ENCODE peak calls at places on chromosomes 11 and 22, in four cellular contexts. A is endodermal cell, H is Peyer's patch, C is cardiac muscle cell. B is an unnamed sample. For H3K9me3, the result is how much of the 10 kb centered on the place peaks cover.

GRCh38 chr11:104705475-104706195 is 192.6 kb downstream of the CASP12 start:
- DNase-seq in C (peak), H (peak), A (no peak), B (no peak)

GRCh38 chr22:36612458-36612857 is 83.5 kb upstream of the EIF3D start:
- DNase-seq in H (peak), C (peak), A (no peak), B (no peak)

GRCh38 chr11:91136631-91137030 is 913.8 kb upstream of the CHORDC1 start:
- DNase-seq in H (no peak), C (no peak), A (no peak), B (no peak)

GRCh38 chr22:28810839-28811491 is 10.6 kb upstream of the XBP1 start:
- DNase-seq in C (peak), H (peak), A (no peak), B (no peak)

GRCh38 chr22:38051261-38051660 is 5.9 kb upstream of the PICK1 start:
- DNase-seq in C (no peak), A (no peak), H (no peak), B (no peak)

GRCh38 chr11:119147604-119148333 is 1.1 kb upstream of the ABCG4 start:
- DNase-seq in H (no peak), C (no peak), A (peak), B (peak)

GRCh38 chr11:125290263-125290662 is 125.7 kb downstream of the PKNOX2 start:
- DNase-seq in H (no peak), C (no peak), A (no peak), B (no peak)

GRCh38 chr11:69911310-69912160 is 92.3 kb upstream of the FGF3 start:
- DNase-seq in A (peak), H (peak), C (no peak), B (no peak)

GRCh38 chr22:31846161-31847115 is 92.6 kb downstream of the DEPDC5 start:
- DNase-seq in C (peak), H (no peak), A (peak), B (peak)

GRCh38 chr11:111634981-111635705 is 32.9 kb downstream of the SIK2 start:
- DNase-seq in A (no peak), C (peak), H (no peak), B (no peak)

GRCh38 chr11:115340874-115341273 is 163.3 kb downstream of the CADM1 start:
- DNase-seq in C (no peak), A (no peak), H (no peak), B (no peak)

GRCh38 chr11:117910525-117910924 is 18.7 kb downstream of the TMPRSS13 start:
- DNase-seq in A (peak), C (no peak), H (peak), B (no peak)

GRCh38 chr11:125886997-125887372 is 483 bp upstream of the HYLS1 start:
- DNase-seq in H (peak), C (peak), A (peak), B (no peak)

GRCh38 chr11:88428959-88429358 is 91.4 kb upstream of the CTSC start:
- DNase-seq in C (no peak), A (no peak), H (no peak), B (no peak)

DNA sequence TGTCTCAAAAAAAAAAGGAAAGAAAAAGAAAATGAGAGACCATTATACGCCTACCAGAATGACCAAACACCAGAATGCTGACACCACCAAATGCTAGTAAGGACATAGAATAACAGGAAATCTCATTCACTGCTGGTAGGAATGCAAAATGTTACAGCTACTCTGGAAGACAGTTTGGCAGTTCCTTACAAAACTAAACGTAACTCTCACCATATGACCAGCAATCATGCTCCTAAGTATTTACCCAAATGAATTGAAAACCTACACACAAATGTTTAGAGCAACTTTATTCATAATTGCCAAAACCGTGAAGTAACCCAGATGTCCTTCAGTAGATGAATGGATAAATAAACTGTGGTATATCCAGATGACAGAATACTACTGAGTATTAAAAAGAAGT is 7.2 kb downstream of the CHKA start:
- DNase-seq in A (no peak), H (no peak), C (peak), B (no peak)
- TF ChIP-seq CTCF in A (no peak), H (no peak), C (no peak), B (no peak)

GRCh38 chr22:48682517-48682916 is 1145.2 kb downstream of the BRD1 start:
- DNase-seq in C (no peak), A (no peak), H (no peak), B (no peak)
- H3K9me3 ChIP-seq in C (under half), A (under half), H (under half), B (under half)

GRCh38 chr11:128214263-128214662 is 373.1 kb downstream of the ETS1 start:
- DNase-seq in A (no peak), H (no peak), C (no peak), B (no peak)
- TF ChIP-seq CTCF in A (no peak), H (no peak), C (no peak), B (no peak)

GRCh38 chr11:134499990-134500389 is 87.9 kb upstream of the B3GAT1 start:
- DNase-seq in C (no peak), H (no peak), A (peak), B (no peak)
- H3K9me3 ChIP-seq in C (under half), H (under half), A (under half), B (under half)

DNA sequence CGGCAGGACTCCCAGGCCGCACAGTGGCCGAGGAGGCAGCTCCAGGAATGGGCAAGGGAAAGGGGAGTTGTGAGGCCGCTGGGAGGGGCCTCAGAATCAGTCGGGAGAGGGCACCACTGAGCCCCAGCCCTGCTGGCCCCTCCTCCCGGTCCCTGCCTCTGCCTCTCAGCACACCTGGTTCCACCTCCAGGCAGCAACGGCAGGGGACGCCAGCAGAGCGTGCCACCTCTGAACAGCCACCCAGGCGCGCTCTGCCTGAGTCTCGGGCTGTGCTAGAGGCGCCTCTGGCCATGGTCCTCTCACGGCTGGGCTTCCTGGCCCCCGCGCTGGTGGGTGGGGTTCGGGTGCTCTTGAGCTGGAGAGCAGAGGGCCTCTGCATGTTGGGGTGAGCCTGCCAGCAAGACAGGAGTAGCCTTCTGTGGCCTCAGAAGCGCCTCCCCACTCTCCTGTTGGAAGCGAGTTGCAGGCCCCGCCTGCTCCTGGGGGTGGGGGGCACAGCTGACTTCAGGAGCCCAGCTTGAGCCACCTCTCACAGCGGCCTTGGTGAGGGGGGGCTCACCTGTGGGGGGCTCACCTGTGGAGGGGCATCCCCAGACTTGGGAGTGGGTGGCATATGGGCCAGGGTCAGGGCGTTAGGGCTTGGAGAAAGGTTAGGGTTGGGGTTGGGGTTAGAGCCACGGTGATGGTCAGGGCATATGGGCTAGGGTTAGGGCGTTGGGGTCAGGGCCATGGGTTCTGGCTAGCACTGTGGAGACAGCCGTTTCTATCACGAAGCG is 32.8 kb downstream of the MOB2 start:
- DNase-seq in A (peak), C (no peak), H (peak), B (peak)
- TF ChIP-seq CTCF in A (peak), C (no peak), H (peak), B (peak)

GRCh38 chr11:48307760-48308386 is 1.9 kb downstream of the OR4S1 start:
- DNase-seq in C (peak), H (peak), A (peak), B (peak)

GRCh38 chr11:48305923-48306322 is at the start of gene OR4S1:
- DNase-seq in C (no peak), H (no peak), A (no peak), B (no peak)
- H3K9me3 ChIP-seq in C (under half), H (under half), A (under half), B (under half)

DNA sequence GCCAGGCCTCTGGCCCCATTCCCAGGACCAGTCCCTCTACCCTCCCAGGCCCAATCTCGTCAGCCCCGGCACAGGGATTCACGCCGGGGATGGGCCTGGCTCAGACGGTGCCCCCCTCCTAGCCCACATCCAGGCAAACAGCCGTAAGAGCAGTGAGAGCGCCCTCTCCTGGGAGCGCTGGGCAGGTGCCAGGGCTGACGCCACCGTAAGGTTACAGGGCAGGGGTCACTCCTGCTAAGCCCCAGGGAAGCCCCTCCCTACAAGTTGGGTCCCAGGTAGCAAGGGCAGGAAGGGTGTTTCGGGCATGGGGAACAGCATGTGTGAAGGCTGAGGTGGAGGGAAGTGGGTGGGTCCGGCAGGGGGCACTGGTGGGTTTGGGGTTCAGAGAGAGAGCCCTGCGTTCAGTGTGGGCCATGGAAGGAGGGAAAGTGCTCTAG is 19.2 kb upstream of the PPARA start:
- DNase-seq in A (peak), C (no peak), H (no peak), B (no peak)
- TF ChIP-seq CTCF in A (peak), C (peak), H (peak), B (peak)

B was measured in WERI-Rb-1.